ENCODE peak calls at places on chromosomes 6 and 20, in eight cellular contexts. N, K, I, H, S, R, Z and F are unnamed samples.

GRCh38 chr6:67563671-67564070 is 1071.4 kb upstream of the ADGRB3 start:
- DNase-seq in I (no peak), S (no peak), K (no peak), Z (no peak), R (no peak), H (no peak), N (no peak), F (no peak)

GRCh38 chr6:47180633-47181032 is 129.1 kb downstream of the TNFRSF21 start:
- DNase-seq in K (no peak), H (no peak), S (no peak), R (no peak), Z (no peak), N (no peak), I (no peak), F (no peak)

GRCh38 chr6:33566182-33567084 is 13.6 kb downstream of the BAK1 start:
- DNase-seq in I (no peak), N (no peak), Z (peak), S (no peak), H (no peak), K (no peak), R (no peak), F (no peak)

GRCh38 chr6:168497381-168497780 is 56.4 kb downstream of the SMOC2 start:
- DNase-seq in Z (no peak), R (no peak), K (no peak), N (no peak), H (no peak), I (no peak), S (no peak), F (no peak)

GRCh38 chr6:4518506-4518905 is 257.7 kb upstream of the CDYL start:
- DNase-seq in K (no peak), I (no peak), N (peak), Z (no peak), H (no peak), R (no peak), S (no peak), F (no peak)

GRCh38 chr20:9723501-9723900 is 115.4 kb downstream of the PAK5 start:
- DNase-seq in Z (no peak), N (no peak), K (no peak), H (no peak), S (no peak), R (no peak), I (no peak), F (no peak)

GRCh38 chr6:28311139-28311823 is 24.7 kb downstream of the ZSCAN31 start:
- DNase-seq in N (no peak), Z (no peak), H (no peak), K (no peak), I (no peak), R (no peak), S (no peak), F (no peak)

GRCh38 chr20:2659547-2659946 is 4.5 kb downstream of the IDH3B start:
- DNase-seq in N (no peak), K (no peak), R (no peak), Z (no peak), H (no peak), S (no peak), I (no peak), F (no peak)

GRCh38 chr6:125124250-125124777 is 29.3 kb upstream of the TPD52L1 start:
- DNase-seq in R (no peak), N (no peak), K (no peak), I (no peak), Z (no peak), S (no peak), H (no peak), F (no peak)

GRCh38 chr6:30741789-30742315 is 635 bp downstream of the FLOT1 start:
- DNase-seq in Z (no peak), K (no peak), S (no peak), R (no peak), H (no peak), I (no peak), N (no peak), F (peak)

GRCh38 chr6:55212147-55212546 is 37.8 kb downstream of the HCRTR2 start:
- DNase-seq in S (no peak), N (peak), Z (no peak), H (no peak), I (no peak), R (no peak), K (no peak), F (no peak)

GRCh38 chr6:11218827-11219826 is 13.3 kb downstream of the NEDD9 start:
- DNase-seq in H (no peak), N (peak), Z (no peak), R (no peak), K (peak), I (no peak), S (no peak), F (peak)

GRCh38 chr20:7496394-7497111 is 443.7 kb downstream of the HAO1 start:
- DNase-seq in I (no peak), N (peak), R (no peak), S (no peak), Z (no peak), K (no peak), H (no peak), F (no peak)

GRCh38 chr6:144578385-144579350 is 293.5 kb downstream of the UTRN start:
- DNase-seq in K (no peak), I (no peak), R (no peak), S (no peak), H (no peak), N (peak), Z (peak), F (no peak)